ENCODE peak calls at places on chromosome 3, in six cellular contexts. T is keratinocyte, S is DND-41, Y is astrocyte, V is SK-N-SH, K is fibroblast of lung. Q is an unnamed sample.

GRCh38 chr3:155112661-155113389 is 32.7 kb downstream of the MME start:
- DNase-seq in K (no peak), T (no peak), S (no peak), V (no peak), Y (no peak), Q (no peak)

GRCh38 chr3:52689151-52689550 is 3.3 kb downstream of the GNL3 start:
- DNase-seq in S (no peak), Y (no peak), V (no peak), K (no peak), T (no peak), Q (no peak)

GRCh38 chr3:150733373-150733935 is 29.5 kb downstream of the SIAH2 start:
- DNase-seq in T (no peak), K (peak; percentile 59), S (no peak), Y (peak; percentile 45), V (no peak), Q (no peak)

GRCh38 chr3:187504435-187504834 is 136.2 kb downstream of the RTP4 start:
- DNase-seq in K (peak; percentile 13), Y (no peak), T (no peak), S (no peak), V (no peak), Q (no peak)

GRCh38 chr3:55002416-55002930 is 74.6 kb upstream of the LRTM1 start:
- DNase-seq in S (no peak), Y (no peak), V (no peak), K (no peak), T (no peak), Q (no peak)

GRCh38 chr3:108119398-108120109 is 28.7 kb upstream of the CD47 start:
- DNase-seq in K (no peak), V (no peak), Y (no peak), S (peak; percentile 19), T (no peak), Q (no peak)

GRCh38 chr3:4750306-4751056 is 228.8 kb upstream of the BHLHE40 start:
- DNase-seq in S (no peak), V (no peak), T (no peak), K (peak; percentile 93), Y (peak; percentile 93), Q (no peak)

GRCh38 chr3:105842943-105843342 is 25.9 kb downstream of the CBLB start:
- DNase-seq in V (no peak), T (no peak), Y (peak; percentile 47), K (peak; percentile 53), S (no peak), Q (no peak)

GRCh38 chr3:149536429-149536828 is 61.9 kb downstream of the TM4SF4 start:
- DNase-seq in V (peak; percentile 27), K (peak; percentile 76), T (no peak), Y (peak; percentile 68), S (no peak), Q (no peak)

GRCh38 chr3:38115645-38116427 is 21.1 kb downstream of the ACAA1 start:
- DNase-seq in Y (no peak), V (no peak), K (no peak), S (no peak), T (no peak), Q (no peak)

GRCh38 chr3:59545369-59545768 is 495.5 kb upstream of the CFAP20DC start:
- DNase-seq in T (no peak), V (no peak), K (peak; percentile 81), Y (peak; percentile 70), S (no peak), Q (no peak)

GRCh38 chr3:43155464-43156121 is 49.7 kb upstream of the POMGNT2 start:
- DNase-seq in K (peak; percentile 75), T (peak; percentile 26), Y (peak; percentile 63), S (no peak), V (no peak), Q (peak; percentile 92)

GRCh38 chr3:10380906-10381795 is 60.2 kb upstream of the SEC13 start:
- DNase-seq in V (no peak), S (no peak), K (peak; percentile 12), T (no peak), Y (no peak), Q (no peak)

GRCh38 chr3:126528800-126529541 is 5.0 kb downstream of the CHST13 start:
- DNase-seq in T (no peak), S (no peak), K (no peak), V (peak; percentile 78), Y (no peak), Q (peak; percentile 37)

GRCh38 chr3:167330993-167331392 is 49.1 kb downstream of the ZBBX start:
- DNase-seq in T (no peak), S (no peak), V (no peak), Y (no peak), K (no peak), Q (no peak)

GRCh38 chr3:182117583-182117982 is 405.9 kb downstream of the SOX2 start:
- DNase-seq in Y (peak; percentile 41), V (peak; percentile 2), S (no peak), K (peak; percentile 49), T (no peak), Q (no peak)

GRCh38 chr3:74402821-74403220 is 211.6 kb downstream of the CNTN3 start:
- DNase-seq in S (no peak), K (no peak), V (no peak), T (no peak), Y (no peak), Q (no peak)

GRCh38 chr3:64174328-64174727 is 50.9 kb downstream of the PRICKLE2 start:
- DNase-seq in T (no peak), Y (no peak), V (no peak), S (no peak), K (no peak), Q (no peak)

GRCh38 chr3:119302697-119303630 is 8.8 kb downstream of the ARHGAP31 start:
- DNase-seq in S (no peak), K (no peak), Y (no peak), T (no peak), V (no peak), Q (peak; percentile 30)

GRCh38 chr3:45546223-45546622 is 48.3 kb upstream of the LIMD1 start:
- DNase-seq in S (no peak), K (no peak), V (no peak), Y (no peak), T (no peak), Q (no peak)

GRCh38 chr3:127329647-127330285 is 41.9 kb upstream of the PRR20G start:
- DNase-seq in V (no peak), T (no peak), S (no peak), K (no peak), Y (no peak), Q (no peak)

GRCh38 chr3:126982125-126982521 is 792 bp upstream of the PLXNA1 start:
- DNase-seq in K (peak; percentile 45), S (no peak), V (no peak), T (no peak), Y (peak; percentile 33), Q (no peak)

GRCh38 chr3:41792806-41793205 is 169.1 kb downstream of the ULK4 start:
- DNase-seq in V (no peak), K (no peak), T (no peak), Y (no peak), S (no peak), Q (no peak)

GRCh38 chr3:114242947-114243346 is 5.6 kb upstream of the ZNF80 start:
- DNase-seq in K (no peak), V (no peak), Y (no peak), S (no peak), T (no peak), Q (no peak)

GRCh38 chr3:127459891-127460290 is 130.6 kb downstream of the TPRA1 start:
- DNase-seq in Y (no peak), S (no peak), T (no peak), K (no peak), V (no peak), Q (no peak)

GRCh38 chr3:197029511-197030167 is at the start of gene MELTF:
- DNase-seq in T (no peak), K (peak; percentile 49), S (peak; percentile 79), Y (peak; percentile 37), V (peak; percentile 99), Q (peak; percentile 68)

GRCh38 chr3:185729335-185729715 is 95.5 kb downstream of the IGF2BP2 start:
- DNase-seq in K (peak; percentile 83), V (no peak), T (no peak), Y (peak; percentile 77), S (no peak), Q (peak; percentile 89)

GRCh38 chr3:50290116-50290745 is 2.0 kb downstream of the IFRD2 start:
- DNase-seq in Y (no peak), S (no peak), T (no peak), K (no peak), V (no peak), Q (no peak)

GRCh38 chr3:183244981-183245476 is 8.0 kb upstream of the B3GNT5 start:
- DNase-seq in T (no peak), Y (no peak), S (no peak), K (no peak), V (no peak), Q (no peak)

GRCh38 chr3:180820400-180820799 is 92.1 kb upstream of the FXR1 start:
- DNase-seq in Y (no peak), K (no peak), T (no peak), V (no peak), S (no peak), Q (no peak)

GRCh38 chr3:45942051-45942825 is 1.0 kb upstream of the CXCR6 start:
- DNase-seq in S (peak; percentile 84), V (peak; percentile 50), T (no peak), Y (no peak), K (no peak), Q (no peak)

GRCh38 chr3:63763156-63763555 is 55.9 kb upstream of the C3orf49 start:
- DNase-seq in T (peak; percentile 5), S (no peak), V (no peak), K (peak; percentile 46), Y (peak; percentile 27), Q (peak; percentile 45)

GRCh38 chr3:180420016-180420415 is 181.9 kb upstream of the TTC14 start:
- DNase-seq in Y (no peak), T (no peak), S (no peak), V (no peak), K (no peak), Q (peak; percentile 5)

GRCh38 chr3:58536501-58537411 is at the start of gene ACOX2:
- DNase-seq in K (peak; percentile 71), S (no peak), V (no peak), T (no peak), Y (peak; percentile 59), Q (no peak)
- H3K9ac ChIP-seq in K (peak within 1 kb of the TSS; percentile 68), S (no peak within 1 kb of the TSS), V (no peak within 1 kb of the TSS), T (no peak within 1 kb of the TSS), Y (peak within 1 kb of the TSS; percentile 44), Q (peak within 1 kb of the TSS; percentile 98)

GRCh38 chr3:100111728-100112127 is 2.6 kb downstream of the FILIP1L start:
- DNase-seq in T (no peak), V (no peak), S (no peak), Y (no peak), K (no peak), Q (no peak)
- H3K36me3 ChIP-seq in T (no peaks in the 10 kb centered on the region), V (no peaks in the 10 kb centered on the region), S (no peaks in the 10 kb centered on the region), Y (no peaks in the 10 kb centered on the region), K (no peaks in the 10 kb centered on the region), Q (no peaks in the 10 kb centered on the region)

GRCh38 chr3:29349049-29349448 is 68.2 kb downstream of the RBMS3 start:
- DNase-seq in V (no peak), K (no peak), Y (no peak), S (no peak), T (no peak), Q (no peak)
- H3K4me1 ChIP-seq in V (peaks cover 21% of the 10 kb centered on the region), K (no peaks in the 10 kb centered on the region), Y (peaks cover 3% of the 10 kb centered on the region), S (peaks cover 7% of the 10 kb centered on the region), T (no peaks in the 10 kb centered on the region), Q (peaks cover 32% of the 10 kb centered on the region)

DNA sequence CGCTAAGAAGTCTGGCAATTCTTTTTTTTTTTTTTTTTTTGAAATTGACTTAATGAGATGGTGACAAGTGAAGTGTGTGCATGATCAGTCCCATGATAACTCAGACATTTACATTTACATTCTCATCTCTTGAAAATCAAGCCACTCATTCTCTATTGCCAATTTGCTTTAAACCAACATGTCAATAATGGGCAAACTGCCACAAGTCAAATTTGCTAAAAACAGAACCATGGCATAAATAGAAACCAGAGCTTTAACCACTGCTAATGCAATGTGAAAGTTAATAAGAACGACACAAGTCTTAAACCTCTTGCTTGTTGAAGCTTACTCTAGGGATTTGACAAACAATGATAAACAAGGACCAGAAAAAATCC is 12.0 kb upstream of the COL8A1 start:
- DNase-seq in K (no peak), T (no peak), S (no peak), V (no peak), Y (no peak), Q (peak; percentile 49)
- H3K9ac ChIP-seq in K (no peak overlapping the region), T (no peak overlapping the region), S (no peak overlapping the region), V (no peak overlapping the region), Y (no peak overlapping the region), Q (no peak overlapping the region)